ENCODE peak calls at places on chromosomes 7 and 10, in four cellular contexts. K, T, A and Y are unnamed samples. For H3K36me3 and H3K27me3, the result is how much of the 10 kb centered on the place peaks cover.

GRCh38 chr10:118721005-118721876 is 33.5 kb downstream of the CACUL1 start:
- DNase-seq in K (no peak), T (no peak), A (peak), Y (no peak)

GRCh38 chr10:89263091-89263490 is 11.5 kb upstream of the LIPA start:
- DNase-seq in K (no peak), T (no peak), A (no peak), Y (no peak)

GRCh38 chr10:117096559-117097201 is 41.4 kb downstream of the VAX1 start:
- DNase-seq in K (no peak), T (no peak), A (no peak), Y (no peak)

GRCh38 chr7:30523466-30523865 is 18.8 kb upstream of the GGCT start:
- DNase-seq in K (no peak), T (no peak), A (no peak), Y (no peak)

GRCh38 chr7:111910656-111911055 is 295.5 kb downstream of the DOCK4 start:
- DNase-seq in K (no peak), T (no peak), A (no peak), Y (no peak)

GRCh38 chr10:69327463-69328345 is 49.4 kb downstream of the HK1 start:
- DNase-seq in K (peak), T (peak), A (no peak), Y (no peak)

GRCh38 chr7:149257146-149257545 is 4.8 kb upstream of the ZNF783 start:
- DNase-seq in K (no peak), T (no peak), A (no peak), Y (no peak)

GRCh38 chr10:71260622-71261325 is 48.4 kb downstream of the UNC5B start:
- DNase-seq in K (no peak), T (peak), A (no peak), Y (no peak)

GRCh38 chr10:133357293-133358151 is at the start of gene FUOM:
- DNase-seq in K (no peak), T (peak), A (no peak), Y (no peak)

GRCh38 chr7:84042110-84042539 is 152.5 kb downstream of the SEMA3A start:
- DNase-seq in K (no peak), T (no peak), A (no peak), Y (no peak)

GRCh38 chr7:30411173-30411572 is 67.4 kb downstream of the NOD1 start:
- DNase-seq in K (no peak), T (no peak), A (no peak), Y (no peak)

GRCh38 chr7:142817506-142817905 is 37.4 kb upstream of the EPHB6 start:
- DNase-seq in K (no peak), T (no peak), A (no peak), Y (no peak)

GRCh38 chr7:105173586-105173985 is 159.6 kb downstream of the KMT2E start:
- DNase-seq in K (no peak), T (no peak), A (no peak), Y (no peak)

GRCh38 chr7:47186316-47186715 is 395.6 kb downstream of the TNS3 start:
- DNase-seq in K (no peak), T (no peak), A (peak), Y (no peak)

GRCh38 chr7:150969483-150969874 is 8.6 kb downstream of the KCNH2 start:
- DNase-seq in K (no peak), T (no peak), A (no peak), Y (no peak)

GRCh38 chr10:77637474-77637985 is at the start of gene KCNMA1:
- DNase-seq in K (peak), T (no peak), A (peak), Y (no peak)

GRCh38 chr7:79774150-79774549 is 320.7 kb upstream of the MAGI2 start:
- DNase-seq in K (no peak), T (no peak), A (no peak), Y (no peak)

GRCh38 chr7:33873981-33874750 is 31.2 kb upstream of the BMPER start:
- DNase-seq in K (no peak), T (no peak), A (no peak), Y (no peak)

GRCh38 chr7:6446977-6447588 is 671 bp downstream of the DAGLB start:
- DNase-seq in K (peak), T (peak), A (peak), Y (peak)

GRCh38 chr7:101859411-101860106 is 42.1 kb downstream of the CUX1 start:
- DNase-seq in K (no peak), T (no peak), A (no peak), Y (no peak)

GRCh38 chr7:121431389-121431788 is 35.3 kb upstream of the FAM3C start:
- DNase-seq in K (no peak), T (no peak), A (no peak), Y (no peak)

GRCh38 chr10:5643356-5643755 is 23.0 kb downstream of the ASB13 start:
- DNase-seq in K (no peak), T (no peak), A (no peak), Y (no peak)
- H3K36me3 ChIP-seq in K (half or more), T (half or more), A (under half), Y (under half)

DNA sequence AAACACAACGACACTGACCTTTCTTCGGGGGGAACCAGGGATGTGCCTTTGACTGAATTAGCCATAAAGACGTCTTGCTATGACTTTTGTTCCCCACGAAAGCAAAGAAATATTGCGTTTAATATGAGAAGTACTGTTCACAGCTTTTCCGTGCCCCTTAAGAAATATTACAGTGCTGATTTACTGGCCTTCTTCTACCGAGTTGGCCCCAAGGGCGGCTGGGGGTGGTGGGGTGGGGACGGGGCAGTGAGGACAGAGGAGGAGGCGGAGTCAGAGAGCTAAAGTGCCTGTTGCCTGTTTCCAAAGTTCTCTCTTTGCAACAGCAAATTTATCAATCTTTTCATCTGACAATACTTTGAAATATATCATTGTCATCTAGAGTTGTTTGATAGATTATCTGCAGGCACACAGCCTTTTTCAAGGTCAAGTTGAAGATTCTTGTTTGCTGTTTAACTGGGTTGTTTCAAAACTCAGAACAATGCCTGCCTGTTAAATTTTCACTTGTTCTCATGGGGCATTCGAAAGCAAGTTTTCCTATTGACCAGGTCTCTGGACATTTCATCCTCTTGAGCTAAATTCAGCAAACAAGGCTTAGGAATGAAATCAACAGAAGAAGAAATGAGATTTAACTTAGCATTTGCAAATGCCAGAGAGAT is 9.0 kb downstream of the PTF1A start:
- DNase-seq in K (no peak), T (no peak), A (no peak), Y (no peak)
- H3K27me3 ChIP-seq in K (half or more), T (half or more), A (under half), Y (half or more)

GRCh38 chr10:6231730-6232129 is 29.0 kb downstream of the PFKFB3 start:
- DNase-seq in K (no peak), T (no peak), A (no peak), Y (no peak)
- H3K36me3 ChIP-seq in K (half or more), T (half or more), A (under half), Y (half or more)

GRCh38 chr10:101018118-101018599 is 12.8 kb downstream of the PDZD7 start:
- DNase-seq in K (no peak), T (no peak), A (no peak), Y (no peak)
- H3K27me3 ChIP-seq in K (half or more), T (half or more), A (under half), Y (under half)

GRCh38 chr10:97396056-97396455 is 5.1 kb downstream of the RRP12 start:
- DNase-seq in K (no peak), T (no peak), A (no peak), Y (no peak)
- H3K36me3 ChIP-seq in K (half or more), T (half or more), A (under half), Y (half or more)

GRCh38 chr10:22927163-22927562 is 690 bp upstream of the ARMC3 start:
- DNase-seq in K (no peak), T (no peak), A (no peak), Y (no peak)

GRCh38 chr10:22932626-22933370 is 4.9 kb downstream of the ARMC3 start:
- DNase-seq in K (no peak), T (no peak), A (no peak), Y (no peak)

GRCh38 chr10:22925088-22925487 is 2.8 kb upstream of the ARMC3 start:
- DNase-seq in K (no peak), T (no peak), A (no peak), Y (no peak)

GRCh38 chr10:22931948-22932347 is 4.1 kb downstream of the ARMC3 start:
- DNase-seq in K (no peak), T (no peak), A (no peak), Y (no peak)

GRCh38 chr10:22927661-22928403 is at the start of gene ARMC3:
- DNase-seq in K (no peak), T (peak), A (peak), Y (peak)
- H3K27me3 ChIP-seq in K (under half), T (under half), A (under half), Y (under half)

GRCh38 chr7:127667017-127667670 is 15.2 kb downstream of the SND1 start:
- DNase-seq in K (no peak), T (no peak), A (no peak), Y (no peak)

GRCh38 chr7:127667751-127668530 is 15.9 kb downstream of the SND1 start:
- DNase-seq in K (no peak), T (no peak), A (no peak), Y (no peak)

GRCh38 chr7:127665922-127666321 is 13.9 kb downstream of the SND1 start:
- DNase-seq in K (no peak), T (no peak), A (no peak), Y (no peak)

GRCh38 chr7:127671341-127671740 is 19.3 kb downstream of the SND1 start:
- DNase-seq in K (no peak), T (no peak), A (no peak), Y (no peak)

DNA sequence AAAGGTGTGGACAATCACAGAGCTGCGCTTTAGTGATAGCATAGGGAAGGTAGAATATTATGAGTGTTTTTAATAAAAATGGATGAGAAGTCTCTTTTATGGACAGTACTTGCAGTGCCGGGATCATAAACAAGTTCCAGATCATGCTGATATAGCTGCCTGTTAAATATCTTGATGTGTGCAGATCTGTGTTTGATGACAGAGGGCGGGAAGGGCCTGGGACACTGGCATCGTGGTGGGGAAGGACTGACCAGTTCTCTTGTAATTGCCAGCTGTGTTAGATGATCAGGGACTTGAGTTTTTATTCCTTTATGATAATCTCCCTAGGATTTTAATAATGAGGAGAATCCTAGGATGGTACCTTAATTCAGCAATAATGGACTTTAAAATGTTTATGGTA is 14.6 kb downstream of the SND1 start:
- DNase-seq in K (no peak), T (no peak), A (no peak), Y (no peak)
- H3K36me3 ChIP-seq in K (under half), T (under half), A (under half), Y (under half)